ENCODE peak calls at places on chromosomes 5 and 9, in four cellular contexts. R, X, E and T are unnamed samples.

GRCh38 chr9:127450170-127450830 is 906 bp downstream of the RPL12 start:
- DNase-seq in X (no peak), E (peak; percentile 19), R (no peak), T (no peak)

GRCh38 chr9:12631866-12632265 is 61.3 kb upstream of the TYRP1 start:
- DNase-seq in X (no peak), R (no peak), E (no peak), T (no peak)

GRCh38 chr9:122320346-122320995 is 50.4 kb upstream of the PTGS1 start:
- DNase-seq in X (no peak), E (no peak), R (no peak), T (no peak)

GRCh38 chr5:20476016-20476415 is 488.0 kb upstream of the CDH18 start:
- DNase-seq in E (no peak), X (no peak), R (no peak), T (no peak)

GRCh38 chr9:109906766-109907382 is 126.9 kb downstream of the PALM2AKAP2 start:
- DNase-seq in X (peak; percentile 8), R (no peak), E (no peak), T (no peak)

GRCh38 chr9:87285183-87285582 is 212.5 kb upstream of the DAPK1 start:
- DNase-seq in R (no peak), X (no peak), E (no peak), T (no peak)

GRCh38 chr9:37914701-37915358 is 10.9 kb upstream of the SLC25A51 start:
- DNase-seq in E (no peak), R (no peak), X (no peak), T (no peak)

GRCh38 chr9:135419106-135419505 is 60.5 kb upstream of the PPP1R26 start:
- DNase-seq in X (no peak), R (no peak), E (no peak), T (no peak)

GRCh38 chr9:4290427-4290837 is 9.4 kb downstream of the GLIS3 start:
- DNase-seq in R (no peak), X (no peak), E (no peak), T (no peak)

GRCh38 chr5:5080790-5081189 is 59.3 kb upstream of the ADAMTS16 start:
- DNase-seq in R (no peak), E (no peak), X (no peak), T (no peak)

GRCh38 chr5:139975942-139976341 is 67.2 kb downstream of the NRG2 start:
- DNase-seq in R (no peak), E (no peak), X (no peak), T (no peak)

GRCh38 chr5:139835656-139836055 is 40.0 kb downstream of the PSD2 start:
- DNase-seq in X (no peak), R (no peak), E (peak; percentile 59), T (no peak)

GRCh38 chr5:151906246-151906645 is 18.4 kb downstream of the GLRA1 start:
- DNase-seq in X (no peak), E (no peak), R (no peak), T (no peak)

GRCh38 chr9:135037521-135038250 is 49.8 kb upstream of the OLFM1 start:
- DNase-seq in R (no peak), E (no peak), X (no peak), T (no peak)

GRCh38 chr9:27195191-27195590 is 86.2 kb downstream of the TEK start:
- DNase-seq in R (no peak), X (no peak), E (no peak), T (no peak)

GRCh38 chr9:134069536-134070399 is 1.9 kb upstream of the BRD3 start:
- DNase-seq in E (no peak), R (no peak), X (no peak), T (no peak)

GRCh38 chr5:170393235-170393634 is 4.1 kb upstream of the KCNMB1 start:
- DNase-seq in X (no peak), E (no peak), R (no peak), T (no peak)

GRCh38 chr9:99628843-99629242 is 192.8 kb upstream of the NR4A3 start:
- DNase-seq in E (no peak), X (no peak), R (no peak), T (no peak)

GRCh38 chr5:18113724-18114123 is 479.5 kb downstream of the TAF11L14 start:
- DNase-seq in R (no peak), E (no peak), X (no peak), T (peak; percentile 7)

GRCh38 chr5:157535042-157535865 is 40.3 kb downstream of the ADAM19 start:
- DNase-seq in X (peak; percentile 24), E (peak; percentile 26), R (no peak), T (no peak)

GRCh38 chr5:124655943-124656459 is 90.4 kb downstream of the ZNF608 start:
- DNase-seq in X (peak; percentile 97), R (peak; percentile 78), E (peak; percentile 73), T (peak; percentile 80)

GRCh38 chr5:96537386-96537785 is 104.3 kb upstream of the PCSK1 start:
- DNase-seq in E (no peak), R (no peak), X (no peak), T (no peak)

GRCh38 chr9:38687389-38687842 is 32.5 kb downstream of the FAM240B start:
- DNase-seq in X (peak; percentile 14), R (peak; percentile 42), E (peak; percentile 50), T (peak; percentile 22)

GRCh38 chr5:109253262-109253661 is 156.5 kb downstream of the PJA2 start:
- DNase-seq in E (no peak), X (no peak), R (no peak), T (no peak)

GRCh38 chr5:35166043-35166442 is 64.2 kb downstream of the PRLR start:
- DNase-seq in X (no peak), R (no peak), E (no peak), T (no peak)

GRCh38 chr9:89114741-89115140 is 63.9 kb downstream of the SHC3 start:
- DNase-seq in R (no peak), X (no peak), E (no peak), T (no peak)

GRCh38 chr5:59185757-59186385 is 603.0 kb downstream of the RAB3C start:
- DNase-seq in E (no peak), R (no peak), X (no peak), T (no peak)
- TF ChIP-seq TCF7L2 in E (no peak), R (no peak), X (no peak), T (no peak)

GRCh38 chr9:79661926-79662552 is 90.3 kb downstream of the TLE4 start:
- DNase-seq in R (no peak), X (no peak), E (no peak), T (no peak)
- H3K4me3 ChIP-seq in R (no peak overlapping the region), X (no peak overlapping the region), E (no peak overlapping the region), T (no peak overlapping the region)

DNA sequence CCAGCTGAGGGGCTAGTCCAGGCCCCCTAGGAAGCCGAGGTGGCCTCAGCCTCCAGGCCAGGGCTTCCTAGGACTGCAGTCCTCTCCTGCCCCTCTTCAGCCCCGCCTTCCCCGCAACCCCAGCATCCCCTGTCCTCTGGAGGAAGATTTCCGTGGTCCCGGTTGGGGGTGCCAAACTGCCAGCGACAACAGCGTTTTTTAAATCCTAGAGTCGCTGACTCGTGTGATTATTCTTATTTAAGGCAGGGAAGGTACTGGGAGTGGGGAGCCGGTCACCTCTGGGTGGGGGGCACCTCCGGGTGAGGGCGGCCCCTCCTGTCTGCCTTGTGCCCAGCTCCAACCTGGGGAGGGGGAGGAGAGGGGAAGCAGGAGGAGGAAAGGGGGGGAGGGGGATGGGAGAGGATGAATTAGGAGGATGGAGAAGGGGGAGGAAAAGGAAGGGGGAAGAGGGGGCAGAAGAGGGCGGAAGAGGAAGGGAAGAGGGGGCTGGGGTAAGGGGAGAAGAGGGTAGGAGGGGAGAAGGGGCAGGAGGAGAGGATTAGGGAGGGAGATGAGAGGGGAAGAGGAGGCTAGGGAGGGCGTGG is 173.1 kb upstream of the IER5L start:
- DNase-seq in R (no peak), X (no peak), E (no peak), T (no peak)
- H3K4me1 ChIP-seq in R (peaks cover 47% of the 10 kb centered on the region), X (peaks cover 40% of the 10 kb centered on the region), E (peaks cover 20% of the 10 kb centered on the region), T (peaks cover 29% of the 10 kb centered on the region)

GRCh38 chr5:179413711-179414458 is 68.6 kb upstream of the ADAMTS2 start:
- DNase-seq in X (no peak), E (no peak), R (no peak), T (no peak)
- TF ChIP-seq TCF7L2 in X (no peak), E (no peak), R (no peak), T (no peak)

DNA sequence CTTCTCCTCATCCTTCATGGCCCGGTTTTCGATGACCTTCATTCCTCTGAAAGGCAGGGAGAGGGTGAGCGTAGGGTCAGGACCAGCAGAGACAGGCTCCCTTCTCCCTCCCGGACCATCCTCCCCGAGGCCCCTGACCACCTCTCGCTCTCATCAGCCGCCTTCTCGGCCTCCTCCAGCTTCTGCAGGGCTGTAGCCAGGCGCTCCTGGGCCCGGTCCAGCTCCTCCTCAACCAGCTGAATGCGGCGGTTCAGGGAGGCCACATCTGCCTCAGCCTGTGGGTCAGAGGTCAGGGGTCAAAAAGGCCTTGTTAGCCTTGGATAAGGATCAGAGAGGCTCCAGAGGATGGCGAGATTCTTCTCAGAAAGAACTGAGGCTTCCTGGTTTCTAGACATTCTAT is 4.2 kb downstream of the TPM2 start:
- DNase-seq in E (no peak), X (no peak), R (no peak), T (no peak)
- H3K4me3 ChIP-seq in E (no peak overlapping the region), X (no peak overlapping the region), R (no peak overlapping the region), T (no peak overlapping the region)

GRCh38 chr5:41156739-41157138 is 56.6 kb downstream of the C6 start:
- DNase-seq in X (no peak), E (no peak), R (no peak), T (no peak)

GRCh38 chr5:41148448-41148847 is 64.9 kb downstream of the C6 start:
- DNase-seq in X (no peak), E (no peak), R (no peak), T (no peak)

GRCh38 chr5:41154491-41154890 is 58.8 kb downstream of the C6 start:
- DNase-seq in X (no peak), E (no peak), R (no peak), T (no peak)

GRCh38 chr5:41157272-41157671 is 56.1 kb downstream of the C6 start:
- DNase-seq in R (no peak), X (no peak), E (no peak), T (no peak)

DNA sequence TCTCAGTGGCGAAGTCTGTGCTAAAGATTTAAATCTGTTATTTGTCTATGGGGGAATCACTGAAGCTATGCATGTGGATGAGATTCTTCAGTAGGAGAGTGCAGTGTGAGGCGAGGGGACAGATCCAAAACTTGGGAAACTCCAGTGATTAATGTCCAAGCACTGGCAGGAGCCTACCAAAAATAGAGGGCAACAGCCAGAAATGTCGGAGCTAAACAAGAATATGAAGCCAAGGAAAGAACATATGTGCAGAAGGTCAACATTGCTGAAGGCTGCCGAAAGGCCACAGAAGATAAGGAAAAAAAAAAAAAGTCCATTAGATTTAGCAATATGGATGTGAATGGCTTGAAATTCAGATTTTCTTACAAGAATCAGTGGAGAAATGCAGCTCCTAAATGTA is 61.8 kb downstream of the C6 start:
- DNase-seq in X (no peak), E (no peak), R (no peak), T (no peak)
- H3K4me1 ChIP-seq in X (no peaks in the 10 kb centered on the region), E (no peaks in the 10 kb centered on the region), R (no peaks in the 10 kb centered on the region), T (no peaks in the 10 kb centered on the region)

DNA sequence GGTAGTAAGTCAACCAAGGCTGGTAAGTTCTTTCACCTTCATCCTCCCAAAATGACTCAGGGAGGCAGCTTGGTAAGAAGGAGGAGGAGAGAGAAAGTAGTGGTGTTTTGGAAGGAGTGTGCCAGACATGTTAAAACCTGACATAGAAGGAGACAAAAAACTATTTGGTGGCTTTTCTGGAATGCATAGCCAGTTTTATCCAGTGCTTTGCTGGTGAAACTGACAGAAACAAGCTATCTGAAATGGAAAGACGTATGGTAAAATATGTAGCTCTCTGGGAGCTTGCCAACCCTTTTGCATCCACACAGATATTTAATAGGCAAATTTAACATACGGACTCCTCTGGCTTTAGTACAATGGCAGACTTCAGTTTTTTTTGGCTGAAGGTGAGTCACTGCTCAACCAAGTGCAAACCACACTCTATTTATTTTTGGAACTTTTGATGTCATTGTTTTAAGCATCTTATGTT is 45.4 kb downstream of the RAB14 start:
- DNase-seq in R (no peak), E (no peak), X (no peak), T (no peak)
- TF ChIP-seq TCF7L2 in R (no peak), E (no peak), X (no peak), T (no peak)